ENCODE peak calls at places on chromosome 20, in four cellular contexts. H is GM20000, Q is GM04504, K is kidney epithelial cell. J is an unnamed sample.

GRCh38 chr20:1119128-1119505 is 715 bp downstream of the PSMF1 start:
- DNase-seq in H (no peak), K (no peak), Q (no peak), J (peak)

GRCh38 chr20:15166744-15167143 is 829.3 kb upstream of the FLRT3 start:
- DNase-seq in Q (no peak), K (no peak), H (no peak), J (no peak)

GRCh38 chr20:64077876-64078551 is 1.3 kb downstream of the RGS19 start:
- DNase-seq in K (no peak), Q (no peak), H (peak), J (peak)

GRCh38 chr20:38018385-38018784 is 14.9 kb downstream of the TTI1 start:
- DNase-seq in Q (no peak), H (no peak), K (no peak), J (no peak)

GRCh38 chr20:44532248-44532980 is 10.5 kb upstream of the SERINC3 start:
- DNase-seq in K (no peak), H (peak), Q (no peak), J (no peak)

GRCh38 chr20:61728326-61728725 is 337.4 kb downstream of the TAF4 start:
- DNase-seq in Q (no peak), H (no peak), K (no peak), J (no peak)

GRCh38 chr20:36585410-36586125 is 12.2 kb downstream of the TGIF2 start:
- DNase-seq in K (no peak), H (no peak), Q (peak), J (no peak)

GRCh38 chr20:24379116-24379927 is 90.1 kb upstream of the SYNDIG1 start:
- DNase-seq in Q (no peak), K (peak), H (no peak), J (no peak)

GRCh38 chr20:3677733-3678132 is 4.1 kb downstream of the ADAM33 start:
- DNase-seq in Q (no peak), H (no peak), K (no peak), J (no peak)

GRCh38 chr20:62134735-62135231 is 8.4 kb downstream of the PSMA7 start:
- DNase-seq in K (no peak), Q (no peak), H (no peak), J (no peak)

GRCh38 chr20:19828233-19828632 is 70.2 kb downstream of the RIN2 start:
- DNase-seq in K (no peak), H (peak), Q (no peak), J (peak)

GRCh38 chr20:47099749-47100515 is 205.3 kb downstream of the EYA2 start:
- DNase-seq in K (no peak), Q (no peak), H (no peak), J (no peak)

GRCh38 chr20:57999465-58000111 is 228.9 kb downstream of the ANKRD60 start:
- DNase-seq in K (no peak), H (no peak), Q (no peak), J (no peak)

GRCh38 chr20:11168026-11168425 is 494.2 kb upstream of the JAG1 start:
- DNase-seq in K (no peak), H (no peak), Q (no peak), J (no peak)

GRCh38 chr20:59765599-59766177 is 161.3 kb downstream of the PHACTR3 start:
- DNase-seq in H (no peak), K (no peak), Q (no peak), J (peak)

GRCh38 chr20:8144282-8145245 is 12.5 kb downstream of the PLCB1 start:
- DNase-seq in Q (peak), H (no peak), K (no peak), J (no peak)

GRCh38 chr20:7078804-7079203 is 311.3 kb downstream of the BMP2 start:
- DNase-seq in Q (no peak), K (no peak), H (no peak), J (no peak)

GRCh38 chr20:63497138-63497945 is 1.5 kb downstream of the EEF1A2 start:
- DNase-seq in K (no peak), Q (no peak), H (no peak), J (no peak)

GRCh38 chr20:60395993-60396392 is 437.8 kb downstream of the CDH26 start:
- DNase-seq in H (no peak), Q (no peak), K (no peak), J (no peak)

GRCh38 chr20:51500311-51500710 is 42.2 kb downstream of the NFATC2 start:
- DNase-seq in H (peak), Q (no peak), K (no peak), J (peak)

GRCh38 chr20:62816031-62816878 is 595 bp upstream of the COL9A3 start:
- DNase-seq in K (no peak), H (no peak), Q (no peak), J (no peak)

GRCh38 chr20:23515250-23515939 is 24.5 kb downstream of the CST8 start:
- DNase-seq in Q (peak), K (no peak), H (no peak), J (no peak)

GRCh38 chr20:50219520-50220086 is 29.0 kb downstream of the CEBPB start:
- DNase-seq in K (no peak), H (no peak), Q (no peak), J (no peak)

GRCh38 chr20:26209171-26209941 is 512.7 kb upstream of the ZNF337 start:
- DNase-seq in K (no peak), H (peak), Q (no peak), J (no peak)

GRCh38 chr20:56503911-56504310 is 20.6 kb upstream of the FAM209A start:
- DNase-seq in H (no peak), K (no peak), Q (no peak), J (no peak)

GRCh38 chr20:56440346-56441007 is 27.9 kb upstream of the RTF2 start:
- DNase-seq in K (no peak), H (peak), Q (no peak), J (no peak)

GRCh38 chr20:1569417-1569861 is 11.9 kb upstream of the SIRPD start:
- DNase-seq in H (peak), Q (no peak), K (no peak), J (no peak)

GRCh38 chr20:33522256-33522820 is 32.4 kb downstream of the CBFA2T2 start:
- DNase-seq in K (no peak), H (no peak), Q (no peak), J (no peak)

GRCh38 chr20:63121749-63122405 is 94.1 kb downstream of the YTHDF1 start:
- DNase-seq in K (no peak), Q (no peak), H (no peak), J (no peak)

GRCh38 chr20:36335187-36335870 is 29.2 kb downstream of the DLGAP4 start:
- DNase-seq in Q (no peak), H (no peak), K (no peak), J (no peak)

GRCh38 chr20:24718696-24719095 is 230.4 kb upstream of the CST7 start:
- DNase-seq in K (no peak), Q (no peak), H (no peak), J (no peak)

GRCh38 chr20:41183391-41183790 is 46.0 kb downstream of the PLCG1 start:
- DNase-seq in Q (no peak), H (no peak), K (no peak), J (no peak)